ENCODE peak calls at places on chromosomes 5 and 9, in eight cellular contexts. O, X, G, V, U, F, I and H are unnamed samples.

GRCh38 chr5:113119271-113119924 is 142.8 kb downstream of the DCP2 start:
- DNase-seq in O (no peak), X (no peak), G (no peak), V (no peak), U (peak; percentile 29), F (no peak), I (no peak), H (no peak)

GRCh38 chr9:126985870-126986498 is 71.4 kb downstream of the RALGPS1 start:
- DNase-seq in O (no peak), X (no peak), G (peak; percentile 6), V (peak; percentile 93), U (peak; percentile 83), F (peak; percentile 11), I (peak; percentile 80), H (no peak)

GRCh38 chr9:7549261-7549660 is 250.3 kb downstream of the DMAC1 start:
- DNase-seq in O (peak; percentile 44), X (no peak), G (no peak), V (peak; percentile 3), U (no peak), F (no peak), I (no peak), H (no peak)

GRCh38 chr5:80608730-80609129 is 38.6 kb upstream of the ANKRD34B start:
- DNase-seq in O (no peak), X (no peak), G (no peak), V (no peak), U (no peak), F (no peak), I (no peak), H (no peak)

GRCh38 chr5:77073667-77074066 is 13.4 kb downstream of the ZBED3 start:
- DNase-seq in O (no peak), X (no peak), G (no peak), V (no peak), U (no peak), F (no peak), I (no peak), H (peak; percentile 55)

GRCh38 chr9:89701221-89701798 is 96.5 kb downstream of the GADD45G start:
- DNase-seq in O (no peak), X (no peak), G (no peak), V (no peak), U (no peak), F (no peak), I (no peak), H (no peak)

GRCh38 chr9:107559499-107560086 is 70.0 kb upstream of the KLF4 start:
- DNase-seq in O (no peak), X (no peak), G (no peak), V (no peak), U (no peak), F (no peak), I (no peak), H (no peak)

GRCh38 chr5:134845335-134845851 is 375 bp upstream of the C5orf24 start:
- DNase-seq in O (no peak), X (peak; percentile 30), G (no peak), V (no peak), U (no peak), F (no peak), I (no peak), H (peak; percentile 49)

GRCh38 chr5:54886866-54887265 is 98.5 kb downstream of the ESM1 start:
- DNase-seq in O (no peak), X (no peak), G (no peak), V (no peak), U (no peak), F (no peak), I (no peak), H (no peak)

GRCh38 chr5:131005963-131006684 is 158.9 kb downstream of the HINT1 start:
- DNase-seq in O (no peak), X (no peak), G (no peak), V (no peak), U (no peak), F (no peak), I (no peak), H (no peak)

GRCh38 chr9:23582836-23583235 is 243.2 kb downstream of the ELAVL2 start:
- DNase-seq in O (no peak), X (no peak), G (no peak), V (no peak), U (no peak), F (no peak), I (no peak), H (no peak)

GRCh38 chr5:54895816-54896341 is 89.5 kb downstream of the ESM1 start:
- DNase-seq in O (peak; percentile 34), X (peak; percentile 62), G (no peak), V (peak; percentile 20), U (peak; percentile 60), F (peak; percentile 21), I (peak; percentile 77), H (peak; percentile 42)

GRCh38 chr5:35963381-35963843 is 25.0 kb upstream of the CAPSL start:
- DNase-seq in O (no peak), X (peak; percentile 14), G (no peak), V (no peak), U (no peak), F (no peak), I (no peak), H (peak; percentile 20)

GRCh38 chr9:68876265-68876664 is 137.6 kb downstream of the PRKACG start:
- DNase-seq in O (no peak), X (no peak), G (no peak), V (no peak), U (no peak), F (no peak), I (no peak), H (no peak)

GRCh38 chr5:179868541-179868940 is 9.9 kb upstream of the MRNIP start:
- DNase-seq in O (no peak), X (no peak), G (no peak), V (no peak), U (no peak), F (no peak), I (no peak), H (no peak)

GRCh38 chr5:153352685-153353219 is 137.7 kb upstream of the GRIA1 start:
- DNase-seq in O (no peak), X (no peak), G (no peak), V (no peak), U (no peak), F (no peak), I (no peak), H (no peak)

GRCh38 chr5:27311544-27311943 is 273.2 kb upstream of the CDH9 start:
- DNase-seq in O (no peak), X (no peak), G (peak; percentile 25), V (no peak), U (no peak), F (no peak), I (no peak), H (no peak)

GRCh38 chr5:67530609-67531255 is 334.1 kb upstream of the CD180 start:
- DNase-seq in O (no peak), X (no peak), G (no peak), V (no peak), U (no peak), F (peak; percentile 8), I (no peak), H (no peak)

GRCh38 chr9:114271556-114272510 is 51.1 kb upstream of the ORM1 start:
- DNase-seq in O (no peak), X (peak; percentile 31), G (no peak), V (peak; percentile 20), U (no peak), F (no peak), I (peak; percentile 63), H (no peak)

GRCh38 chr5:149063901-149064478 is 1.1 kb upstream of the SH3TC2 start:
- DNase-seq in O (no peak), X (no peak), G (no peak), V (no peak), U (no peak), F (no peak), I (no peak), H (no peak)

GRCh38 chr9:136856078-136856474 is 3.9 kb downstream of the MAMDC4 start:
- DNase-seq in O (no peak), X (no peak), G (no peak), V (no peak), U (no peak), F (no peak), I (no peak), H (no peak)

GRCh38 chr5:172795401-172795977 is 24.5 kb upstream of the DUSP1 start:
- DNase-seq in O (peak; percentile 38), X (peak; percentile 99), G (peak; percentile 96), V (no peak), U (peak; percentile 90), F (no peak), I (peak; percentile 48), H (peak; percentile 82)

GRCh38 chr5:68730220-68731010 is 363.4 kb upstream of the SLC30A5 start:
- DNase-seq in O (peak; percentile 76), X (peak; percentile 63), G (peak; percentile 66), V (no peak), U (peak; percentile 43), F (no peak), I (peak; percentile 66), H (peak; percentile 76)

GRCh38 chr5:2094616-2094995 is 211.9 kb upstream of the IRX4 start:
- DNase-seq in O (no peak), X (no peak), G (no peak), V (no peak), U (no peak), F (no peak), I (no peak), H (no peak)